ENCODE peak calls at places on chromosomes 4 and X, in eight cellular contexts. One of them, this sample, is unnamed.

GRCh38 chr4:55609393-55609821 is 17.4 kb upstream of the PDCL2 start:
- DNase-seq in left lobe of liver: no peak
- DNase-seq in posterior cingulate gyrus: no peak
- DNase-seq in MCF 10A: peak; percentile 94
- DNase-seq in hepatocyte: no peak
- DNase-seq in G401: no peak
- DNase-seq in caudate nucleus: no peak
- DNase-seq in HFFc6: no peak
- DNase-seq in this sample: no peak

GRCh38 chrX:132618810-132619209 is 130.0 kb upstream of the MBNL3 start:
- DNase-seq in G401: no peak
- DNase-seq in left lobe of liver: no peak
- DNase-seq in hepatocyte: no peak
- DNase-seq in posterior cingulate gyrus: no peak
- DNase-seq in HFFc6: no peak
- DNase-seq in MCF 10A: no peak
- DNase-seq in caudate nucleus: no peak
- DNase-seq in this sample: no peak

GRCh38 chr4:128521634-128522253 is 234.1 kb upstream of the PGRMC2 start:
- DNase-seq in hepatocyte: no peak
- DNase-seq in caudate nucleus: no peak
- DNase-seq in MCF 10A: no peak
- DNase-seq in HFFc6: peak; percentile 18
- DNase-seq in posterior cingulate gyrus: no peak
- DNase-seq in left lobe of liver: no peak
- DNase-seq in G401: no peak
- DNase-seq in this sample: no peak

GRCh38 chr4:101355767-101356702 is 8.7 kb upstream of the PPP3CA start:
- DNase-seq in hepatocyte: peak; percentile 60
- DNase-seq in caudate nucleus: no peak
- DNase-seq in G401: no peak
- DNase-seq in HFFc6: peak; percentile 82
- DNase-seq in posterior cingulate gyrus: no peak
- DNase-seq in left lobe of liver: no peak
- DNase-seq in MCF 10A: peak; percentile 80
- DNase-seq in this sample: no peak

GRCh38 chr4:42608551-42608950 is 48.4 kb downstream of the ATP8A1 start:
- DNase-seq in hepatocyte: no peak
- DNase-seq in left lobe of liver: no peak
- DNase-seq in posterior cingulate gyrus: no peak
- DNase-seq in HFFc6: no peak
- DNase-seq in G401: no peak
- DNase-seq in caudate nucleus: no peak
- DNase-seq in MCF 10A: no peak
- DNase-seq in this sample: no peak

GRCh38 chr4:1862055-1862911 is 6.3 kb upstream of the LETM1 start:
- DNase-seq in hepatocyte: peak; percentile 1
- DNase-seq in caudate nucleus: no peak
- DNase-seq in G401: no peak
- DNase-seq in HFFc6: no peak
- DNase-seq in posterior cingulate gyrus: no peak
- DNase-seq in left lobe of liver: no peak
- DNase-seq in MCF 10A: no peak
- DNase-seq in this sample: no peak

GRCh38 chr4:100795581-100795980 is 277.8 kb upstream of the EMCN start:
- DNase-seq in posterior cingulate gyrus: no peak
- DNase-seq in caudate nucleus: no peak
- DNase-seq in left lobe of liver: no peak
- DNase-seq in MCF 10A: no peak
- DNase-seq in hepatocyte: no peak
- DNase-seq in HFFc6: no peak
- DNase-seq in G401: peak; percentile 99
- DNase-seq in this sample: no peak

GRCh38 chrX:23901065-23901464 is 6.7 kb downstream of the APOO start:
- DNase-seq in MCF 10A: peak; percentile 95
- DNase-seq in hepatocyte: peak; percentile 58
- DNase-seq in caudate nucleus: no peak
- DNase-seq in HFFc6: peak; percentile 61
- DNase-seq in left lobe of liver: no peak
- DNase-seq in posterior cingulate gyrus: no peak
- DNase-seq in G401: no peak
- DNase-seq in this sample: no peak

GRCh38 chr4:70544279-70544870 is 26.0 kb downstream of the AMTN start:
- DNase-seq in MCF 10A: peak; percentile 49
- DNase-seq in hepatocyte: peak; percentile 37
- DNase-seq in posterior cingulate gyrus: no peak
- DNase-seq in caudate nucleus: no peak
- DNase-seq in G401: no peak
- DNase-seq in HFFc6: peak; percentile 5
- DNase-seq in left lobe of liver: no peak
- DNase-seq in this sample: no peak

GRCh38 chr4:5322321-5322720 is 271.0 kb downstream of the STK32B start:
- DNase-seq in caudate nucleus: no peak
- DNase-seq in posterior cingulate gyrus: no peak
- DNase-seq in left lobe of liver: no peak
- DNase-seq in HFFc6: no peak
- DNase-seq in hepatocyte: no peak
- DNase-seq in G401: no peak
- DNase-seq in MCF 10A: no peak
- DNase-seq in this sample: no peak

GRCh38 chr4:182143822-182144620 is 99.2 kb upstream of the TENM3 start:
- DNase-seq in left lobe of liver: no peak
- DNase-seq in hepatocyte: peak; percentile 61
- DNase-seq in HFFc6: peak; percentile 76
- DNase-seq in MCF 10A: peak; percentile 77
- DNase-seq in G401: no peak
- DNase-seq in caudate nucleus: peak; percentile 57
- DNase-seq in posterior cingulate gyrus: no peak
- DNase-seq in this sample: peak; percentile 87

GRCh38 chr4:148565801-148566200 is 123.6 kb upstream of the NR3C2 start:
- DNase-seq in left lobe of liver: no peak
- DNase-seq in caudate nucleus: no peak
- DNase-seq in G401: peak; percentile 62
- DNase-seq in posterior cingulate gyrus: no peak
- DNase-seq in hepatocyte: no peak
- DNase-seq in MCF 10A: no peak
- DNase-seq in HFFc6: no peak
- DNase-seq in this sample: no peak

GRCh38 chr4:42080284-42080683 is 72.2 kb downstream of the BEND4 start:
- DNase-seq in hepatocyte: no peak
- DNase-seq in caudate nucleus: no peak
- DNase-seq in MCF 10A: no peak
- DNase-seq in G401: no peak
- DNase-seq in HFFc6: no peak
- DNase-seq in posterior cingulate gyrus: no peak
- DNase-seq in left lobe of liver: no peak
- DNase-seq in this sample: no peak

GRCh38 chr4:80026080-80026479 is 46.9 kb downstream of the ANTXR2 start:
- DNase-seq in MCF 10A: no peak
- DNase-seq in posterior cingulate gyrus: no peak
- DNase-seq in caudate nucleus: no peak
- DNase-seq in hepatocyte: no peak
- DNase-seq in left lobe of liver: no peak
- DNase-seq in G401: no peak
- DNase-seq in HFFc6: peak; percentile 17
- DNase-seq in this sample: no peak

GRCh38 chrX:109667986-109668385 is 43.0 kb upstream of the KCNE5 start:
- DNase-seq in hepatocyte: no peak
- DNase-seq in left lobe of liver: no peak
- DNase-seq in posterior cingulate gyrus: no peak
- DNase-seq in caudate nucleus: no peak
- DNase-seq in MCF 10A: no peak
- DNase-seq in G401: no peak
- DNase-seq in HFFc6: no peak
- DNase-seq in this sample: no peak

GRCh38 chr4:140755811-140756291 is 334 bp downstream of the TBC1D9 start:
- DNase-seq in posterior cingulate gyrus: peak; percentile 15
- DNase-seq in hepatocyte: peak; percentile 70
- DNase-seq in caudate nucleus: peak; percentile 41
- DNase-seq in HFFc6: peak; percentile 38
- DNase-seq in left lobe of liver: peak; percentile 59
- DNase-seq in MCF 10A: peak; percentile 30
- DNase-seq in G401: peak; percentile 55
- DNase-seq in this sample: peak; percentile 87

GRCh38 chrX:55648434-55648833 is 25.2 kb downstream of the FOXR2 start:
- DNase-seq in posterior cingulate gyrus: no peak
- DNase-seq in G401: no peak
- DNase-seq in HFFc6: no peak
- DNase-seq in MCF 10A: no peak
- DNase-seq in left lobe of liver: no peak
- DNase-seq in caudate nucleus: no peak
- DNase-seq in hepatocyte: no peak
- DNase-seq in this sample: no peak

GRCh38 chrX:40008841-40009461 is 88.8 kb downstream of the BCOR start:
- DNase-seq in MCF 10A: no peak
- DNase-seq in G401: peak; percentile 26
- DNase-seq in HFFc6: no peak
- DNase-seq in hepatocyte: peak; percentile 54
- DNase-seq in posterior cingulate gyrus: no peak
- DNase-seq in caudate nucleus: peak; percentile 4
- DNase-seq in left lobe of liver: no peak
- DNase-seq in this sample: no peak

GRCh38 chr4:75555294-75556164 is at the start of gene ODAPH:
- DNase-seq in MCF 10A: peak; percentile 63
- DNase-seq in caudate nucleus: no peak
- DNase-seq in G401: no peak
- DNase-seq in posterior cingulate gyrus: no peak
- DNase-seq in left lobe of liver: no peak
- DNase-seq in hepatocyte: peak; percentile 38
- DNase-seq in HFFc6: peak; percentile 55
- DNase-seq in this sample: no peak

GRCh38 chr4:38659346-38659745 is 4.7 kb upstream of the KLF3 start:
- DNase-seq in posterior cingulate gyrus: no peak
- DNase-seq in G401: no peak
- DNase-seq in MCF 10A: no peak
- DNase-seq in hepatocyte: no peak
- DNase-seq in caudate nucleus: no peak
- DNase-seq in HFFc6: no peak
- DNase-seq in left lobe of liver: no peak
- DNase-seq in this sample: no peak

GRCh38 chrX:137431693-137432488 is 134.0 kb upstream of the ZIC3 start:
- DNase-seq in hepatocyte: no peak
- DNase-seq in posterior cingulate gyrus: no peak
- DNase-seq in left lobe of liver: no peak
- DNase-seq in caudate nucleus: no peak
- DNase-seq in HFFc6: no peak
- DNase-seq in G401: no peak
- DNase-seq in MCF 10A: peak; percentile 8
- DNase-seq in this sample: no peak

GRCh38 chrX:150365953-150366911 is 3.1 kb downstream of the MAMLD1 start:
- DNase-seq in caudate nucleus: peak; percentile 31
- DNase-seq in G401: peak; percentile 12
- DNase-seq in posterior cingulate gyrus: no peak
- DNase-seq in MCF 10A: peak; percentile 16
- DNase-seq in left lobe of liver: peak; percentile 47
- DNase-seq in hepatocyte: peak; percentile 70
- DNase-seq in HFFc6: no peak
- DNase-seq in this sample: no peak

GRCh38 chr4:36138221-36138620 is 106.1 kb downstream of the ARAP2 start:
- DNase-seq in G401: no peak
- DNase-seq in caudate nucleus: no peak
- DNase-seq in MCF 10A: peak; percentile 29
- DNase-seq in hepatocyte: no peak
- DNase-seq in HFFc6: no peak
- DNase-seq in left lobe of liver: no peak
- DNase-seq in posterior cingulate gyrus: no peak
- DNase-seq in this sample: no peak

GRCh38 chr4:52617467-52618017 is 41.6 kb downstream of the USP46 start:
- DNase-seq in caudate nucleus: no peak
- DNase-seq in HFFc6: no peak
- DNase-seq in G401: no peak
- DNase-seq in posterior cingulate gyrus: no peak
- DNase-seq in MCF 10A: no peak
- DNase-seq in left lobe of liver: no peak
- DNase-seq in hepatocyte: no peak
- DNase-seq in this sample: no peak

GRCh38 chrX:8988456-8988855 is 45.5 kb downstream of the FAM9B start:
- DNase-seq in G401: no peak
- DNase-seq in hepatocyte: peak; percentile 51
- DNase-seq in posterior cingulate gyrus: no peak
- DNase-seq in caudate nucleus: no peak
- DNase-seq in left lobe of liver: peak; percentile 60
- DNase-seq in HFFc6: peak; percentile 31
- DNase-seq in MCF 10A: peak; percentile 57
- DNase-seq in this sample: no peak

GRCh38 chrX:130085551-130085986 is 24.7 kb downstream of the ELF4 start:
- DNase-seq in left lobe of liver: no peak
- DNase-seq in caudate nucleus: no peak
- DNase-seq in MCF 10A: no peak
- DNase-seq in HFFc6: no peak
- DNase-seq in hepatocyte: no peak
- DNase-seq in G401: no peak
- DNase-seq in posterior cingulate gyrus: no peak
- DNase-seq in this sample: no peak

GRCh38 chr4:25814323-25814722 is 48.5 kb downstream of the SEL1L3 start:
- DNase-seq in hepatocyte: no peak
- DNase-seq in left lobe of liver: no peak
- DNase-seq in HFFc6: peak; percentile 68
- DNase-seq in MCF 10A: no peak
- DNase-seq in posterior cingulate gyrus: no peak
- DNase-seq in G401: no peak
- DNase-seq in caudate nucleus: no peak
- DNase-seq in this sample: no peak

GRCh38 chr4:149493492-149493891 is 322.2 kb downstream of the IQCM start:
- DNase-seq in left lobe of liver: no peak
- DNase-seq in hepatocyte: peak; percentile 52
- DNase-seq in caudate nucleus: no peak
- DNase-seq in HFFc6: no peak
- DNase-seq in G401: no peak
- DNase-seq in posterior cingulate gyrus: no peak
- DNase-seq in MCF 10A: no peak
- DNase-seq in this sample: no peak